ENCODE peak calls at places on chromosome 2, in four cellular contexts. One of them, this sample, is unnamed.

GRCh38 chr2:38191516-38191915 is 115.6 kb upstream of the CYP1B1 start:
- DNase-seq in lower leg skin: no peak
- DNase-seq in choroid plexus epithelial cell: peak; percentile 60
- DNase-seq in ovary: no peak
- DNase-seq in this sample: peak; percentile 61

GRCh38 chr2:152336854-152337510 is 2.0 kb downstream of the FMNL2 start:
- DNase-seq in choroid plexus epithelial cell: peak; percentile 80
- DNase-seq in lower leg skin: no peak
- DNase-seq in ovary: peak; percentile 53
- DNase-seq in this sample: peak; percentile 43

GRCh38 chr2:12844511-12844910 is 127.8 kb downstream of the TRIB2 start:
- DNase-seq in choroid plexus epithelial cell: no peak
- DNase-seq in ovary: no peak
- DNase-seq in lower leg skin: no peak
- DNase-seq in this sample: no peak

GRCh38 chr2:15939556-15939853 is 845 bp upstream of the MYCN start:
- DNase-seq in lower leg skin: no peak
- DNase-seq in choroid plexus epithelial cell: no peak
- DNase-seq in ovary: no peak
- DNase-seq in this sample: no peak

GRCh38 chr2:100271210-100271609 is 51.1 kb downstream of the LONRF2 start:
- DNase-seq in ovary: no peak
- DNase-seq in lower leg skin: no peak
- DNase-seq in choroid plexus epithelial cell: no peak
- DNase-seq in this sample: no peak

GRCh38 chr2:176390276-176390675 is 121.0 kb downstream of the MTX2 start:
- DNase-seq in ovary: no peak
- DNase-seq in lower leg skin: no peak
- DNase-seq in choroid plexus epithelial cell: peak; percentile 11
- DNase-seq in this sample: peak; percentile 4

GRCh38 chr2:65349863-65350262 is 82.5 kb downstream of the SPRED2 start:
- DNase-seq in choroid plexus epithelial cell: peak; percentile 82
- DNase-seq in lower leg skin: peak; percentile 32
- DNase-seq in ovary: peak; percentile 75
- DNase-seq in this sample: peak; percentile 85

GRCh38 chr2:206800501-206801416 is 35.4 kb downstream of the FASTKD2 start:
- DNase-seq in lower leg skin: peak; percentile 64
- DNase-seq in choroid plexus epithelial cell: peak; percentile 85
- DNase-seq in ovary: peak; percentile 74
- DNase-seq in this sample: peak; percentile 83

GRCh38 chr2:59233448-59233847 is 992.3 kb upstream of the FANCL start:
- DNase-seq in choroid plexus epithelial cell: no peak
- DNase-seq in lower leg skin: no peak
- DNase-seq in ovary: no peak
- DNase-seq in this sample: no peak

GRCh38 chr2:2524340-2524941 is 193.4 kb upstream of the MYT1L start:
- DNase-seq in choroid plexus epithelial cell: no peak
- DNase-seq in lower leg skin: no peak
- DNase-seq in ovary: no peak
- DNase-seq in this sample: no peak

GRCh38 chr2:241762321-241762932 is 14.2 kb upstream of the GAL3ST2 start:
- DNase-seq in lower leg skin: no peak
- DNase-seq in ovary: peak; percentile 5
- DNase-seq in choroid plexus epithelial cell: no peak
- DNase-seq in this sample: no peak

GRCh38 chr2:70247364-70248144 is 874 bp downstream of the TIA1 start:
- DNase-seq in lower leg skin: no peak
- DNase-seq in ovary: no peak
- DNase-seq in choroid plexus epithelial cell: peak; percentile 33
- DNase-seq in this sample: peak; percentile 45

GRCh38 chr2:52365946-52366345 is 1334.0 kb upstream of the NRXN1 start:
- DNase-seq in lower leg skin: no peak
- DNase-seq in choroid plexus epithelial cell: no peak
- DNase-seq in ovary: no peak
- DNase-seq in this sample: no peak

GRCh38 chr2:74459377-74460118 is 1.3 kb downstream of the WBP1 start:
- DNase-seq in choroid plexus epithelial cell: no peak
- DNase-seq in ovary: no peak
- DNase-seq in lower leg skin: no peak
- DNase-seq in this sample: no peak
- H3K4me3 ChIP-seq in choroid plexus epithelial cell: peak overlapping the region; percentile 82
- H3K4me3 ChIP-seq in ovary: no peak overlapping the region
- H3K4me3 ChIP-seq in lower leg skin: no peak overlapping the region
- H3K4me3 ChIP-seq in this sample: peak overlapping the region; percentile 16

DNA sequence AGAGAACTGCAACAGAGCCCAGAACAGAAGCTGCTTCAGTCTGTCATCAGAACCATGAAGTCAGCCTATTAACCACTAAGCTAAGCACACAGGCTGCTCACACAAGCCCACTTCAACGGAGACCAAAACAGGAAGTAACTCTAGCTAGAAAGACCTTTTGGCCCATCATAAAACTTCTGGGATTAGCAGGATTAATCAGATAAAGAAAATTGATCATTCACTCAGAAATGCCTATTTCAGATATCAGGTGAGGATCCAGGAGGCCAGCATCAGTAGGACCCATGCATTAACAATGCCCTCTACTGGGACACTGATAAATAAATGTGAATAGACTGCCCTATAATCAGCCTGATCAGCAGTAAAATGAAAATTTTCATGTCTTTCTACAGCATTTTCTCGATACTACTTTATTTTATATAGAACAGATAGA is 101.4 kb downstream of the WDPCP start:
- DNase-seq in ovary: no peak
- DNase-seq in lower leg skin: no peak
- DNase-seq in choroid plexus epithelial cell: peak; percentile 10
- DNase-seq in this sample: no peak
- TF ChIP-seq CTCF in ovary: no peak
- TF ChIP-seq CTCF in lower leg skin: no peak
- TF ChIP-seq CTCF in choroid plexus epithelial cell: peak; percentile 34
- TF ChIP-seq CTCF in this sample: peak; percentile 2

GRCh38 chr2:224982226-224982625 is 60.0 kb downstream of the DOCK10 start:
- DNase-seq in lower leg skin: no peak
- DNase-seq in choroid plexus epithelial cell: no peak
- DNase-seq in ovary: no peak
- DNase-seq in this sample: peak; percentile 49

GRCh38 chr2:224984641-224985040 is 57.6 kb downstream of the DOCK10 start:
- DNase-seq in ovary: no peak
- DNase-seq in choroid plexus epithelial cell: no peak
- DNase-seq in lower leg skin: no peak
- DNase-seq in this sample: no peak

GRCh38 chr2:224982910-224983688 is 59.2 kb downstream of the DOCK10 start:
- DNase-seq in choroid plexus epithelial cell: peak; percentile 84
- DNase-seq in lower leg skin: no peak
- DNase-seq in ovary: no peak
- DNase-seq in this sample: peak; percentile 91

GRCh38 chr2:224986479-224986878 is 55.8 kb downstream of the DOCK10 start:
- DNase-seq in lower leg skin: no peak
- DNase-seq in choroid plexus epithelial cell: no peak
- DNase-seq in ovary: no peak
- DNase-seq in this sample: no peak

GRCh38 chr2:224983719-224984388 is 58.4 kb downstream of the DOCK10 start:
- DNase-seq in lower leg skin: no peak
- DNase-seq in ovary: no peak
- DNase-seq in choroid plexus epithelial cell: peak; percentile 26
- DNase-seq in this sample: peak; percentile 68
- H3K4me3 ChIP-seq in lower leg skin: no peak overlapping the region
- H3K4me3 ChIP-seq in ovary: peak overlapping the region; percentile 30
- H3K4me3 ChIP-seq in choroid plexus epithelial cell: peak overlapping the region; percentile 41
- H3K4me3 ChIP-seq in this sample: peak overlapping the region; percentile 28

DNA sequence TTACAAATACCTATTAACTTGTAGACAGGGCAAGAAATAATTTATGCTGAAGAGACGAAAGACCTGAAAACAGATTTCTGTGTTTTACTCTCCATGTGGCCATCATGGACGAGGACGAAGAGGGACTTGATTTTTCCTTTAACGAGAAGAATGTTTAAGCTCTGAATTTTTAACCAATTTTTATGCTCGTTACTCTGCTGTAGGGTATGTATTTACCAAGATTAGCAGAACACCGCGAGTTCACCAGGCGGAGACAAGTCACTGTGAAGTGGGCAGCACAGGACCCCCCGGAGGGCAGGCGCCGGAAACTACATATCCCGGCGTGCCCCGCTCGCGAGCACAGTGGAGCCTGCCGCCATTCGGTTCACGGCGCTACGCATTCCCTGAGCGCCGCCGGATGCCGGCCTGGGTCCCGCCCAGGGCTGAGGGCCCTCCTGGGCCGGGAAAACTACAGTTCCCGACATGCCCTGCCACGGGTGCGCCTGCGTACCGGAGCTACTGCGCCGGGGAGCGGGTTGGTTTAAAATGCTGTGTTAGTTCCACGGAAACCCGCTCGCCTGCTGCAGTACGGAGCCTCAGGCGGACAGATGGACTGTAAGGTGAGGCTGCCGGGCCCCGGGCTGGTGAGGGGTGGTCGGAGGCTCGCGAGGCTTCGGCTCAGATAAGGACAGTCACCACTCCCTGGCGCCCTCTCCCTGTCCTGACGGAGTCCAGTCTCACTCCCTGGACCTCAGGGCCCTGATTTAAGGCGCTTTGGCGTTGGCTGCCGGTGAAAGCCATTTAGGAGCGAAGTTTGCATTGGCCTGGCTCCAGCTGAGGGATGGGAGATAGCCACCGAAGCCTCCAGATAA is at the start of gene CCDC150:
- DNase-seq in choroid plexus epithelial cell: peak; percentile 97
- DNase-seq in lower leg skin: peak; percentile 90
- DNase-seq in ovary: peak; percentile 87
- DNase-seq in this sample: peak; percentile 90
- TF ChIP-seq CTCF in choroid plexus epithelial cell: peak; percentile 47
- TF ChIP-seq CTCF in lower leg skin: no peak
- TF ChIP-seq CTCF in ovary: no peak
- TF ChIP-seq CTCF in this sample: peak; percentile 21

GRCh38 chr2:36394804-36395203 is 39.2 kb downstream of the CRIM1 start:
- DNase-seq in ovary: no peak
- DNase-seq in lower leg skin: no peak
- DNase-seq in choroid plexus epithelial cell: no peak
- DNase-seq in this sample: no peak
- H3K4me3 ChIP-seq in ovary: no peak overlapping the region
- H3K4me3 ChIP-seq in lower leg skin: no peak overlapping the region
- H3K4me3 ChIP-seq in choroid plexus epithelial cell: no peak overlapping the region
- H3K4me3 ChIP-seq in this sample: no peak overlapping the region

GRCh38 chr2:238465487-238466241 is 38.9 kb downstream of the ASB1 start:
- DNase-seq in choroid plexus epithelial cell: no peak
- DNase-seq in ovary: no peak
- DNase-seq in lower leg skin: no peak
- DNase-seq in this sample: no peak

GRCh38 chr2:238467062-238467461 is 40.3 kb downstream of the ASB1 start:
- DNase-seq in ovary: no peak
- DNase-seq in lower leg skin: no peak
- DNase-seq in choroid plexus epithelial cell: no peak
- DNase-seq in this sample: no peak

GRCh38 chr2:238466242-238466598 is 39.5 kb downstream of the ASB1 start:
- DNase-seq in choroid plexus epithelial cell: no peak
- DNase-seq in lower leg skin: no peak
- DNase-seq in ovary: no peak
- DNase-seq in this sample: no peak

GRCh38 chr2:238469155-238469554 is 42.4 kb downstream of the ASB1 start:
- DNase-seq in choroid plexus epithelial cell: no peak
- DNase-seq in lower leg skin: no peak
- DNase-seq in ovary: no peak
- DNase-seq in this sample: no peak

DNA sequence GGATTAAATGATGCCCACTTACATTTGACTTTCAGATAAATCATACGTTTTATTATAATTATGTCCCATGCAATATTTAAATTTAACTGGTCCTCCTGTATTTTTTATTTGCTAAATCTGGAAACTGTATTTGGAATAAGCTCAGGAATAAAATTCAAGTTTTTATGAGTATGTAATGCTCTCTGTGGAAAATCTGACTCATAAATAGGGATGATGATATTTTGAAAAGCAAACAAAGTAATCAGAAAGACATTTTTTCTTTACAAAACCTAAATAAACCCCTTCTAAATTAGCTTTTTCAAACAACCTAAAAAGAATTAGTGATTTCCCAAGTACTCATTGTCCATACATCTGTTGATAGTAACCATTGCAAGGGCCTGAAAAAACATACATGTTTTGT is 41.0 kb downstream of the ASB1 start:
- DNase-seq in choroid plexus epithelial cell: no peak
- DNase-seq in ovary: no peak
- DNase-seq in lower leg skin: no peak
- DNase-seq in this sample: no peak
- TF ChIP-seq CTCF in choroid plexus epithelial cell: no peak
- TF ChIP-seq CTCF in ovary: no peak
- TF ChIP-seq CTCF in lower leg skin: no peak
- TF ChIP-seq CTCF in this sample: no peak

This sample was measured in fibroblast of mammary gland.